ENCODE peak calls at places on chromosomes 3 and 15, in four cellular contexts. V is HepG2, E is stomach, U is Panc1. O is an unnamed sample.

GRCh38 chr15:53586815-53587214 is 172.6 kb downstream of the WDR72 start:
- DNase-seq in E (peak), U (no peak), V (peak), O (no peak)

GRCh38 chr3:194579091-194579606 is 54.1 kb downstream of the TMEM44 start:
- DNase-seq in U (no peak), E (peak), V (no peak), O (no peak)

GRCh38 chr15:51094606-51095569 is at the start of gene TNFAIP8L3:
- DNase-seq in E (no peak), V (peak), U (no peak), O (no peak)

GRCh38 chr3:87228316-87228715 is 1.2 kb downstream of the CHMP2B start:
- DNase-seq in V (peak), E (no peak), U (no peak), O (no peak)

GRCh38 chr3:185976977-185977678 is 39.3 kb upstream of the TRA2B start:
- DNase-seq in U (peak), V (peak), E (peak), O (peak)

GRCh38 chr15:58490405-58491150 is 58.8 kb downstream of the LIPC start:
- DNase-seq in V (no peak), U (no peak), E (no peak), O (no peak)

GRCh38 chr15:70539912-70540520 is 223.3 kb downstream of the UACA start:
- DNase-seq in U (no peak), V (no peak), E (no peak), O (no peak)

GRCh38 chr15:41796457-41796856 is 22.2 kb downstream of the MAPKBP1 start:
- DNase-seq in V (peak), E (no peak), U (no peak), O (no peak)

GRCh38 chr3:157393076-157393475 is 43.6 kb upstream of the PTX3 start:
- DNase-seq in U (no peak), E (no peak), V (no peak), O (no peak)

GRCh38 chr3:69368129-69368741 is 17.7 kb downstream of the FRMD4B start:
- DNase-seq in V (no peak), U (no peak), E (no peak), O (no peak)

GRCh38 chr15:90291679-90292356 is 26.3 kb downstream of the NGRN start:
- DNase-seq in E (peak), V (peak), U (no peak), O (no peak)

GRCh38 chr15:29055876-29056275 is 170.1 kb downstream of the APBA2 start:
- DNase-seq in U (no peak), V (no peak), E (no peak), O (no peak)

GRCh38 chr15:70856884-70857546 is 3.1 kb upstream of the LARP6 start:
- DNase-seq in E (peak), V (no peak), U (peak), O (no peak)

GRCh38 chr3:126846316-126846715 is 136.6 kb upstream of the PLXNA1 start:
- DNase-seq in E (no peak), V (no peak), U (no peak), O (no peak)

GRCh38 chr15:71595846-71596553 is 214.4 kb upstream of the NR2E3 start:
- DNase-seq in U (no peak), E (no peak), V (no peak), O (no peak)

GRCh38 chr15:64619880-64620839 is 155.2 kb downstream of the RBPMS2 start:
- DNase-seq in U (no peak), V (no peak), E (no peak), O (no peak)

GRCh38 chr15:101220060-101220459 is 31.8 kb downstream of the CHSY1 start:
- DNase-seq in V (no peak), U (no peak), E (no peak), O (no peak)

GRCh38 chr3:109132801-109133473 is 3.6 kb upstream of the C3orf85 start:
- DNase-seq in V (no peak), E (peak), U (no peak), O (no peak)

GRCh38 chr3:138222888-138223287 is 35.8 kb downstream of the ARMC8 start:
- DNase-seq in U (no peak), E (no peak), V (no peak), O (no peak)

GRCh38 chr15:55194246-55194645 is 2.5 kb downstream of the RSL24D1 start:
- DNase-seq in V (no peak), U (no peak), E (no peak), O (no peak)

GRCh38 chr3:195774917-195775316 is 36.8 kb downstream of the MUC4 start:
- DNase-seq in E (no peak), U (peak), V (peak), O (no peak)

GRCh38 chr3:69791111-69791510 is 51.8 kb downstream of the MITF start:
- DNase-seq in E (peak), U (no peak), V (no peak), O (peak)

GRCh38 chr3:195441971-195442572 is 748 bp downstream of the ACAP2 start:
- DNase-seq in E (peak), U (no peak), V (no peak), O (no peak)

GRCh38 chr3:160400631-160401150 is 1.2 kb downstream of the SMC4 start:
- DNase-seq in U (no peak), V (no peak), E (peak), O (peak)

GRCh38 chr3:138066383-138066782 is 49.0 kb downstream of the DZIP1L start:
- DNase-seq in U (no peak), V (no peak), E (no peak), O (no peak)

GRCh38 chr3:143901105-143901504 is 52.8 kb upstream of the SLC9A9 start:
- DNase-seq in V (no peak), U (no peak), E (no peak), O (no peak)

GRCh38 chr3:86208782-86209181 is 782.2 kb downstream of the VGLL3 start:
- DNase-seq in V (no peak), U (no peak), E (no peak), O (no peak)

GRCh38 chr3:46947981-46948791 is 28.4 kb downstream of the CCDC12 start:
- DNase-seq in U (no peak), V (peak), E (peak), O (no peak)

GRCh38 chr3:194243172-194243861 is 107.4 kb downstream of the HES1 start:
- DNase-seq in U (no peak), E (no peak), V (no peak), O (no peak)

GRCh38 chr3:112629425-112629824 is 11.5 kb downstream of the CCDC80 start:
- DNase-seq in U (no peak), V (no peak), E (no peak), O (no peak)

GRCh38 chr3:102037209-102037608 is 187.9 kb downstream of the NFKBIZ start:
- DNase-seq in E (no peak), U (no peak), V (no peak), O (no peak)

GRCh38 chr3:30623375-30623774 is 17.0 kb downstream of the TGFBR2 start:
- DNase-seq in U (no peak), E (no peak), V (no peak), O (no peak)

GRCh38 chr3:25043181-25043580 is 384.9 kb upstream of the RARB start:
- DNase-seq in U (no peak), V (no peak), E (no peak), O (no peak)

GRCh38 chr3:25043757-25044156 is 384.3 kb upstream of the RARB start:
- DNase-seq in V (no peak), E (no peak), U (no peak), O (no peak)

GRCh38 chr3:25044762-25045161 is 383.3 kb upstream of the RARB start:
- DNase-seq in V (no peak), E (no peak), U (no peak), O (no peak)

GRCh38 chr3:25047058-25047457 is 381.0 kb upstream of the RARB start:
- DNase-seq in E (no peak), V (no peak), U (no peak), O (no peak)

GRCh38 chr3:25045291-25045690 is 382.8 kb upstream of the RARB start:
- DNase-seq in U (no peak), E (no peak), V (no peak), O (no peak)
- TF ChIP-seq POLR2AphosphoS5 in U (no peak), E (no peak), V (no peak), O (no peak)

GRCh38 chr3:12287727-12288465 is 974 bp upstream of the PPARG start:
- DNase-seq in E (peak), V (no peak), U (no peak), O (peak)
- TF ChIP-seq CTCF in E (no peak), V (no peak), U (peak), O (no peak)

GRCh38 chr15:36172970-36173369 is 406.5 kb upstream of the CDIN1 start:
- DNase-seq in V (no peak), E (no peak), U (no peak), O (no peak)
- H3K4me3 ChIP-seq in V (no peak), E (no peak), U (no peak), O (no peak)

GRCh38 chr3:117483839-117484238 is 774.3 kb downstream of the TUSC7 start:
- DNase-seq in E (no peak), V (no peak), U (no peak), O (no peak)

GRCh38 chr3:117488983-117489382 is 779.4 kb downstream of the TUSC7 start:
- DNase-seq in E (no peak), U (no peak), V (no peak), O (no peak)

GRCh38 chr3:117485841-117486240 is 776.3 kb downstream of the TUSC7 start:
- DNase-seq in U (no peak), E (no peak), V (no peak), O (no peak)

GRCh38 chr3:117489663-117490079 is 780.1 kb downstream of the TUSC7 start:
- DNase-seq in U (no peak), E (no peak), V (no peak), O (no peak)

GRCh38 chr3:117486709-117487394 is 777.3 kb downstream of the TUSC7 start:
- DNase-seq in V (no peak), E (no peak), U (no peak), O (no peak)
- TF ChIP-seq POLR2AphosphoS5 in V (no peak), E (no peak), U (no peak), O (no peak)

DNA sequence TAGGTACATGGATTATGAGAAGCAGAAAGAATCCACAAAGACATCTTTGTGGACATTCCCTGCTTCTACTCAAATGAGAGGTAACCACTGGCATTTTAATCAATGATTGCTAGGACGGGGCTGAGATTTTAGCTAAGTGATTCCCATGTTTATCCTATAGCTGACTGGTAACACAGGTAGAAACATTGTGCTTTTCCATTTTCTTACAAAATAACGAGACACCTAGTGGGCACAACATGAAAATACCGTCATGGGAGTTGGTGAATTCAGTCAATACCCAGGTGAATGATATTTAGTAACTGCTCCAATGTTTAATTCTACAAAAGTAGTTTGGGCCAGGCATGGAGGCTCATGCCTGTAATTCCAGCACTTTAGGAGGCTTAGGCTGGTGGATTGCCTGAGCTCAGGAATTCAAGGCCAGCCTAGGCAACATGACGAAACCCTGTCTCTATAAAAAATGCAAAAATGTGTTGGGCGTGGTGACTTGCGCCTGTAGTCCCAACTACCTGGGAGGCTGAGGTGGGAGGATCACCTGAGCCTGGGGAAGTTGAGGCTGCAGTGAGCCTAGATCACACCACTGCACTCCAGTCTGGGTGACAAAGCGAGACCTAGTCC is 37.2 kb upstream of the DENND4A start:
- DNase-seq in E (no peak), V (peak), U (no peak), O (no peak)
- TF ChIP-seq CTCF in E (no peak), V (peak), U (peak), O (no peak)

GRCh38 chr3:169769287-169770181 is at the start of gene ACTRT3:
- DNase-seq in U (no peak), V (peak), E (peak), O (peak)
- H3K4me3 ChIP-seq in U (peak), V (peak), E (peak), O (peak)

DNA sequence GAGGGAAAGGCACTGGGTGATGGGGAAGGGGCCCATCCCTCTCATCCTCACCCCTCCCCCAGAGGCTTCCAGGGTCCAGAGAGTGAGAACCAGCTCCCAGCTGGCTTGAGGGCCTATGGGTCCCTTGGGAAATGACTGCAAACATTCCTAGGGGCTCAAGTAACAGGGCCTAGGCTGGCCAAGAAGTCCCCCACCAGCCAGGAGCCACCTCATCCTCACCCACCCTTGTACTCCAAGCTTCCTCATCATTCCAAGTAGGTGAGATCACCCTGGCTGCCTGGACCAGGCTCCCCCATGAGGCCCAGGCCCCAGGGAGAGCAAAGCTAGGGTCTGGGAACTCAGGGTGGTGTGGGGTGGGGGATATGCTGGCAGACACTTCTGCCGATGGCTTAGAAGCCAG is 14.8 kb downstream of the LOXL1 start:
- DNase-seq in U (no peak), E (no peak), V (no peak), O (no peak)
- TF ChIP-seq POLR2AphosphoS5 in U (no peak), E (no peak), V (no peak), O (no peak)

DNA sequence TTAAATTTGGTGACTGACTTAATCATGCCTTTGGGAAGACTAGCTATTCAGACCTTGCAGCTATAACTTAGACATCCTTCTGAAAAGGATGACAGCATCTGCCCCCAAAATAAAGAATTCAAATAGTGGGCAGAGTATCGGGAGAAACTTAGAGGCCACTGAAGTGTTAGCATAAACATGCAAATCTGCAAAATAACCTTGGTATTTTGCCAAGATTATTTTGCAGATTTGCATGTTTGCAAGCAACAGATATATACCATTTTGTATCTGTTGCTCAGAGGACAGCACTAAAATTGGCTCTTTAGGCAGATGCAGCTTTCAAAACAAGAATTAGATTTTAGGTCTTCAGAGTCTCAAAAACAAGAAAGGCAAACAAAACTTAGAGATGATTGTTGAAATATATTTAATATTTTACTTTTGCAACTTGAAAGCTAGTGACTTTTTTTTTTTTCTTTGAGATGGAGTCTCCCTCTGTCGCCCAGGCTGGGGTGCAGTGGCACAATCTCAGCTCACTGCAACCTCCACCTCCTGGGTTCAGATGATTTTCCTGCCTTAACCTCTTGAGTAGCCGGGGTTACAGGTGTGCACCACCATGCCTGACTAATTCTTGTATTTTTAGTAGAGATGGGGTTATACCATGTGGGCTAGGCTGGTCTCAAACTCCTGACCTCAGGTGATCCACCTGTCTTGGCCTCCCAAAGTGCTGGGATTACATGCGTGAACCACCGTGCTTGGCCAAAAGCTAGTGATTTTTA is 47.8 kb downstream of the KBTBD8 start:
- DNase-seq in V (no peak), E (no peak), U (no peak), O (no peak)
- TF ChIP-seq CTCF in V (no peak), E (no peak), U (no peak), O (no peak)

DNA sequence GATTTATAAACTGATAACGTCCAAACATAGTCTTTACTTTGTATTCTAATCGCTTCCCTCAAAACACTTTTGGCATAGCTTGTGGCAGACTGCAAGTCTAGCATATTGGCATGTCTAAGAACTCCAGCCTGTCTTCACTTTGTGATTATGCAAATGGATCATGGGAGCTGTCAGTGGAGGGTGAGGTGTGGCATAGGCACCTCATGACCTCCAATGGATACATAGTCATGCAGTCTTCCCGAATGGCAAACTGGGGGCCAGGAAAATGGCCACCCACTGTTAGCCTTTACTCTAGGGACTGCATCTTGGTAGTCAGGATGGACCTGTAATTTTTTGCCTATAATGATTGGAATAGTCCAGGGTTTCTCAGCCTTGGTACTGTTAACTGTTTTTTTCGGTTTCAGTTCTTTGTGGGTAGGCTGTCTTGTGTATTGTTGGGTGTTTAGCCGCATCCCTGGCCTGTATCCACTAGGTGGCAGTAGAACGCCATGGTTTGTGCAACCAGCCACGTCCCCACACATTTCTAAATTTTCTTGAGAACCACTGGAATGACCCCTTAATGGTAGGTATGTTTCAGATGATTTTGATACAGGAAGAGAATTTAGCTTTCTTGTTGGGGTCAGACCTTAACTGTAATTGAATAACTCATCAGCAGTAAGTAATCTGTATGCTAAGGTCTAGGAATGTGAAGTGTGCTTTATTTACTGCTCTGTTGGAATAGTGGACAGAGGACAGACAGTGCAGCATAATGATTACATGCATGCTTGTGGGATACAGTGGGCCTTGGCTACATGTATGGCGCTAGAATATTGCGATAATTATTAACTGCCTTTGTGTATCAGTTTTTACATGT is 24.6 kb upstream of the GPR171 start:
- DNase-seq in U (peak), V (peak), E (peak), O (peak)
- H3K4me3 ChIP-seq in U (no peak), V (no peak), E (no peak), O (no peak)

GRCh38 chr3:146313411-146314111 is 62.7 kb upstream of the PLSCR4 start:
- DNase-seq in V (no peak), U (no peak), E (no peak), O (no peak)
- TF ChIP-seq POLR2AphosphoS5 in V (no peak), U (no peak), E (no peak), O (no peak)